ENCODE peak calls at places on chromosomes 16 and 17, in seven cellular contexts. One of them, this sample, is unnamed.

GRCh38 chr17:76452102-76452645 is 778 bp downstream of the UBE2O start:
- DNase-seq in activated CD4-positive, alpha-beta T cell treated with anti-CD3 and anti-CD28 coated beads, Interleukin-2, amount 10 ng/mL, durations not matched to agents 7 days and 5 days: peak
- DNase-seq in iris pigment epithelial cell: no peak
- DNase-seq in activated T-helper 9 cell treated with anti-CD3 and anti-CD28 coated beads, Interleukin-2, amount 50 U/mL, for 16 hours: no peak
- DNase-seq in Calu3: no peak
- DNase-seq in NCI-H510A treated with DMSO at 0.1 percent for 48 hours: no peak
- DNase-seq in A172: no peak
- DNase-seq in this sample: no peak

GRCh38 chr16:30116291-30117207 is 3.2 kb upstream of the GDPD3 start:
- DNase-seq in activated CD4-positive, alpha-beta T cell treated with anti-CD3 and anti-CD28 coated beads, Interleukin-2, amount 10 ng/mL, durations not matched to agents 7 days and 5 days: no peak
- DNase-seq in iris pigment epithelial cell: no peak
- DNase-seq in activated T-helper 9 cell treated with anti-CD3 and anti-CD28 coated beads, Interleukin-2, amount 50 U/mL, for 16 hours: no peak
- DNase-seq in Calu3: no peak
- DNase-seq in NCI-H510A treated with DMSO at 0.1 percent for 48 hours: no peak
- DNase-seq in A172: no peak
- DNase-seq in this sample: no peak

GRCh38 chr17:8941520-8941919 is 24.0 kb downstream of the PIK3R5 start:
- DNase-seq in activated CD4-positive, alpha-beta T cell treated with anti-CD3 and anti-CD28 coated beads, Interleukin-2, amount 10 ng/mL, durations not matched to agents 7 days and 5 days: peak
- DNase-seq in iris pigment epithelial cell: no peak
- DNase-seq in activated T-helper 9 cell treated with anti-CD3 and anti-CD28 coated beads, Interleukin-2, amount 50 U/mL, for 16 hours: peak
- DNase-seq in Calu3: no peak
- DNase-seq in NCI-H510A treated with DMSO at 0.1 percent for 48 hours: no peak
- DNase-seq in A172: no peak
- DNase-seq in this sample: no peak

GRCh38 chr16:68371706-68372380 is 61.0 kb downstream of the PRMT7 start:
- DNase-seq in activated CD4-positive, alpha-beta T cell treated with anti-CD3 and anti-CD28 coated beads, Interleukin-2, amount 10 ng/mL, durations not matched to agents 7 days and 5 days: no peak
- DNase-seq in iris pigment epithelial cell: no peak
- DNase-seq in activated T-helper 9 cell treated with anti-CD3 and anti-CD28 coated beads, Interleukin-2, amount 50 U/mL, for 16 hours: no peak
- DNase-seq in Calu3: no peak
- DNase-seq in NCI-H510A treated with DMSO at 0.1 percent for 48 hours: no peak
- DNase-seq in A172: no peak
- DNase-seq in this sample: no peak

GRCh38 chr16:89309438-89310122 is 92.1 kb downstream of the ZNF778 start:
- DNase-seq in activated CD4-positive, alpha-beta T cell treated with anti-CD3 and anti-CD28 coated beads, Interleukin-2, amount 10 ng/mL, durations not matched to agents 7 days and 5 days: no peak
- DNase-seq in iris pigment epithelial cell: no peak
- DNase-seq in activated T-helper 9 cell treated with anti-CD3 and anti-CD28 coated beads, Interleukin-2, amount 50 U/mL, for 16 hours: no peak
- DNase-seq in Calu3: no peak
- DNase-seq in NCI-H510A treated with DMSO at 0.1 percent for 48 hours: no peak
- DNase-seq in A172: no peak
- DNase-seq in this sample: no peak

GRCh38 chr17:7357381-7357780 is 2.4 kb downstream of the TMEM95 start:
- DNase-seq in activated CD4-positive, alpha-beta T cell treated with anti-CD3 and anti-CD28 coated beads, Interleukin-2, amount 10 ng/mL, durations not matched to agents 7 days and 5 days: no peak
- DNase-seq in iris pigment epithelial cell: no peak
- DNase-seq in activated T-helper 9 cell treated with anti-CD3 and anti-CD28 coated beads, Interleukin-2, amount 50 U/mL, for 16 hours: no peak
- DNase-seq in Calu3: no peak
- DNase-seq in NCI-H510A treated with DMSO at 0.1 percent for 48 hours: no peak
- DNase-seq in A172: no peak
- DNase-seq in this sample: no peak

GRCh38 chr16:85998868-85999729 is 100.1 kb downstream of the IRF8 start:
- DNase-seq in activated CD4-positive, alpha-beta T cell treated with anti-CD3 and anti-CD28 coated beads, Interleukin-2, amount 10 ng/mL, durations not matched to agents 7 days and 5 days: no peak
- DNase-seq in iris pigment epithelial cell: peak
- DNase-seq in activated T-helper 9 cell treated with anti-CD3 and anti-CD28 coated beads, Interleukin-2, amount 50 U/mL, for 16 hours: no peak
- DNase-seq in Calu3: no peak
- DNase-seq in NCI-H510A treated with DMSO at 0.1 percent for 48 hours: no peak
- DNase-seq in A172: peak
- DNase-seq in this sample: no peak

GRCh38 chr17:65609303-65609702 is 47.9 kb upstream of the AXIN2 start:
- DNase-seq in activated CD4-positive, alpha-beta T cell treated with anti-CD3 and anti-CD28 coated beads, Interleukin-2, amount 10 ng/mL, durations not matched to agents 7 days and 5 days: no peak
- DNase-seq in iris pigment epithelial cell: no peak
- DNase-seq in activated T-helper 9 cell treated with anti-CD3 and anti-CD28 coated beads, Interleukin-2, amount 50 U/mL, for 16 hours: no peak
- DNase-seq in Calu3: no peak
- DNase-seq in NCI-H510A treated with DMSO at 0.1 percent for 48 hours: no peak
- DNase-seq in A172: no peak
- DNase-seq in this sample: no peak

GRCh38 chr16:85326794-85327181 is 214.5 kb upstream of the CIBAR2 start:
- DNase-seq in activated CD4-positive, alpha-beta T cell treated with anti-CD3 and anti-CD28 coated beads, Interleukin-2, amount 10 ng/mL, durations not matched to agents 7 days and 5 days: no peak
- DNase-seq in iris pigment epithelial cell: no peak
- DNase-seq in activated T-helper 9 cell treated with anti-CD3 and anti-CD28 coated beads, Interleukin-2, amount 50 U/mL, for 16 hours: no peak
- DNase-seq in Calu3: no peak
- DNase-seq in NCI-H510A treated with DMSO at 0.1 percent for 48 hours: no peak
- DNase-seq in A172: no peak
- DNase-seq in this sample: no peak

GRCh38 chr16:5378531-5378930 is 280.9 kb upstream of the EEF2KMT start:
- DNase-seq in activated CD4-positive, alpha-beta T cell treated with anti-CD3 and anti-CD28 coated beads, Interleukin-2, amount 10 ng/mL, durations not matched to agents 7 days and 5 days: no peak
- DNase-seq in iris pigment epithelial cell: no peak
- DNase-seq in activated T-helper 9 cell treated with anti-CD3 and anti-CD28 coated beads, Interleukin-2, amount 50 U/mL, for 16 hours: no peak
- DNase-seq in Calu3: no peak
- DNase-seq in NCI-H510A treated with DMSO at 0.1 percent for 48 hours: no peak
- DNase-seq in A172: no peak
- DNase-seq in this sample: no peak

GRCh38 chr17:28364665-28365363 is at the start of gene SEBOX:
- DNase-seq in activated CD4-positive, alpha-beta T cell treated with anti-CD3 and anti-CD28 coated beads, Interleukin-2, amount 10 ng/mL, durations not matched to agents 7 days and 5 days: no peak
- DNase-seq in iris pigment epithelial cell: no peak
- DNase-seq in activated T-helper 9 cell treated with anti-CD3 and anti-CD28 coated beads, Interleukin-2, amount 50 U/mL, for 16 hours: no peak
- DNase-seq in Calu3: no peak
- DNase-seq in NCI-H510A treated with DMSO at 0.1 percent for 48 hours: no peak
- DNase-seq in A172: no peak
- DNase-seq in this sample: no peak

GRCh38 chr16:46763147-46763546 is 15.0 kb upstream of the MYLK3 start:
- DNase-seq in activated CD4-positive, alpha-beta T cell treated with anti-CD3 and anti-CD28 coated beads, Interleukin-2, amount 10 ng/mL, durations not matched to agents 7 days and 5 days: no peak
- DNase-seq in iris pigment epithelial cell: no peak
- DNase-seq in activated T-helper 9 cell treated with anti-CD3 and anti-CD28 coated beads, Interleukin-2, amount 50 U/mL, for 16 hours: no peak
- DNase-seq in Calu3: no peak
- DNase-seq in NCI-H510A treated with DMSO at 0.1 percent for 48 hours: peak
- DNase-seq in A172: no peak
- DNase-seq in this sample: no peak

GRCh38 chr16:85136705-85137322 is 24.5 kb upstream of the CIBAR2 start:
- DNase-seq in activated CD4-positive, alpha-beta T cell treated with anti-CD3 and anti-CD28 coated beads, Interleukin-2, amount 10 ng/mL, durations not matched to agents 7 days and 5 days: no peak
- DNase-seq in iris pigment epithelial cell: no peak
- DNase-seq in activated T-helper 9 cell treated with anti-CD3 and anti-CD28 coated beads, Interleukin-2, amount 50 U/mL, for 16 hours: no peak
- DNase-seq in Calu3: no peak
- DNase-seq in NCI-H510A treated with DMSO at 0.1 percent for 48 hours: no peak
- DNase-seq in A172: no peak
- DNase-seq in this sample: no peak

GRCh38 chr17:17492085-17492484 is 4.1 kb downstream of the RASD1 start:
- DNase-seq in activated CD4-positive, alpha-beta T cell treated with anti-CD3 and anti-CD28 coated beads, Interleukin-2, amount 10 ng/mL, durations not matched to agents 7 days and 5 days: no peak
- DNase-seq in iris pigment epithelial cell: no peak
- DNase-seq in activated T-helper 9 cell treated with anti-CD3 and anti-CD28 coated beads, Interleukin-2, amount 50 U/mL, for 16 hours: no peak
- DNase-seq in Calu3: no peak
- DNase-seq in NCI-H510A treated with DMSO at 0.1 percent for 48 hours: no peak
- DNase-seq in A172: no peak
- DNase-seq in this sample: no peak

GRCh38 chr17:77948690-77949114 is 9.8 kb upstream of the TNRC6C start:
- DNase-seq in activated CD4-positive, alpha-beta T cell treated with anti-CD3 and anti-CD28 coated beads, Interleukin-2, amount 10 ng/mL, durations not matched to agents 7 days and 5 days: no peak
- DNase-seq in iris pigment epithelial cell: peak
- DNase-seq in activated T-helper 9 cell treated with anti-CD3 and anti-CD28 coated beads, Interleukin-2, amount 50 U/mL, for 16 hours: no peak
- DNase-seq in Calu3: peak
- DNase-seq in NCI-H510A treated with DMSO at 0.1 percent for 48 hours: no peak
- DNase-seq in A172: peak
- DNase-seq in this sample: no peak